ENCODE peak calls at places on chromosome 6, in six cellular contexts. T is adrenal gland, D is pancreas, K is GM23248, V is right atrium auricular region, X is OCI-LY7. P is an unnamed sample. For H3K4me1, the result is how much of the 10 kb centered on the place peaks cover.

GRCh38 chr6:11324453-11325023 is 92.1 kb upstream of the NEDD9 start:
- DNase-seq in T (no peak), D (no peak), K (no peak), V (no peak), X (no peak), P (no peak)

GRCh38 chr6:157834549-157834948 is 11.5 kb downstream of the SNX9 start:
- DNase-seq in V (no peak), X (no peak), D (no peak), K (no peak), T (no peak), P (no peak)

GRCh38 chr6:110233769-110234374 is 53.6 kb downstream of the CDC40 start:
- DNase-seq in K (peak), T (no peak), D (no peak), V (no peak), X (peak), P (no peak)

GRCh38 chr6:152170702-152171667 is 363.5 kb downstream of the ESR1 start:
- DNase-seq in T (peak), K (no peak), D (no peak), X (no peak), V (no peak), P (no peak)

GRCh38 chr6:90469906-90470305 is 117.0 kb downstream of the MAP3K7 start:
- DNase-seq in K (no peak), T (no peak), D (no peak), X (no peak), V (no peak), P (no peak)

GRCh38 chr6:19287928-19288327 is 549.2 kb upstream of the ID4 start:
- DNase-seq in V (no peak), X (no peak), D (no peak), K (no peak), T (no peak), P (no peak)

GRCh38 chr6:129670634-129671033 is 39.3 kb downstream of the ARHGAP18 start:
- DNase-seq in T (no peak), X (no peak), V (no peak), K (no peak), D (no peak), P (no peak)

GRCh38 chr6:74991573-74992332 is 214.1 kb downstream of the COL12A1 start:
- DNase-seq in V (no peak), D (no peak), X (no peak), K (peak), T (no peak), P (peak)

GRCh38 chr6:108805611-108806181 is 42.5 kb upstream of the ARMC2 start:
- DNase-seq in K (no peak), X (no peak), T (peak), V (no peak), D (no peak), P (no peak)

GRCh38 chr6:36414481-36414880 is 27.0 kb upstream of the ETV7 start:
- DNase-seq in D (no peak), K (peak), X (no peak), T (no peak), V (no peak), P (no peak)

GRCh38 chr6:35089216-35089934 is 51.8 kb downstream of the TCP11 start:
- DNase-seq in T (no peak), D (no peak), X (no peak), V (no peak), K (no peak), P (no peak)

GRCh38 chr6:163764565-163764964 is 350.0 kb downstream of the QKI start:
- DNase-seq in D (no peak), V (no peak), T (no peak), K (no peak), X (peak), P (peak)

GRCh38 chr6:45327956-45328522 is at the start of gene RUNX2:
- DNase-seq in X (no peak), T (no peak), V (no peak), K (peak), D (no peak), P (peak)

GRCh38 chr6:67131827-67132226 is 1424.8 kb upstream of the EYS start:
- DNase-seq in T (peak), V (no peak), X (no peak), K (no peak), D (no peak), P (no peak)

GRCh38 chr6:1170793-1171192 is 141.1 kb upstream of the FOXQ1 start:
- DNase-seq in T (no peak), K (no peak), X (no peak), V (no peak), D (peak), P (peak)

GRCh38 chr6:35213161-35213823 is 464 bp upstream of the SCUBE3 start:
- DNase-seq in T (no peak), X (no peak), V (no peak), D (no peak), K (peak), P (no peak)

GRCh38 chr6:71204741-71205140 is 83.9 kb upstream of the OGFRL1 start:
- DNase-seq in V (no peak), X (no peak), T (no peak), D (no peak), K (no peak), P (no peak)

GRCh38 chr6:133890941-133891813 is 2.3 kb downstream of the TCF21 start:
- DNase-seq in K (peak), T (no peak), X (no peak), V (no peak), D (no peak), P (no peak)

GRCh38 chr6:131290955-131291354 is 155.7 kb downstream of the AKAP7 start:
- DNase-seq in X (no peak), T (no peak), D (no peak), V (no peak), K (no peak), P (peak)

GRCh38 chr6:42978487-42978792 is 541 bp downstream of the PEX6 start:
- DNase-seq in D (peak), X (peak), T (peak), V (no peak), K (peak), P (peak)

GRCh38 chr6:127539292-127539691 is 20.2 kb upstream of the MTCL3 start:
- DNase-seq in T (no peak), K (peak), V (no peak), D (no peak), X (peak), P (no peak)

GRCh38 chr6:136508701-136509387 is 41.4 kb downstream of the MAP7 start:
- DNase-seq in K (no peak), T (no peak), V (no peak), D (no peak), X (no peak), P (no peak)

DNA sequence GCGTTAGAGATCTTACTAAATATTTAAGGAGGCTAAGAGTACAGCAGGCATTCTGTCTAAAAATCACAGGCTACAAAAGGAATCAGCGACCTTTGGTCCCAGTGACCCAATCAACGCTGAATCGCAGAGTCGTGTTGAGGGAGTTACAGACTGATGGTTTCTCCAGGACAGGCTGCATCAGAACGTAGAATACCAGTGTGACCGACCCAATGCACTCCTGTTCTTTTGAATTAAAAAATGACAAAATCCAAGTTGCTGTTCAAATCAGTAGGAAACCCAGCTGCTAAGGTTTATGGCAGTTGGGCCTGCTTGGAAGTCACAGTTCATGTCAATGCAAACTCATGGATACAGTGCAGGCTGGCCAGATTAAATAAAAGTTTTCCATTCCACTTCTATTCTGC is 155.8 kb upstream of the AFDN start:
- DNase-seq in X (no peak), T (no peak), V (no peak), D (no peak), K (no peak), P (no peak)
- H3K4me1 ChIP-seq in X (under half), T (under half), V (under half), D (under half), K (under half), P (under half)

GRCh38 chr6:143677891-143678737 is at the start of gene PHACTR2:
- DNase-seq in T (peak), D (peak), V (peak), K (peak), X (no peak), P (peak)

GRCh38 chr6:143676437-143677045 is 1.2 kb upstream of the PHACTR2 start:
- DNase-seq in V (no peak), X (no peak), T (no peak), D (no peak), K (peak), P (peak)

GRCh38 chr6:143678980-143679379 is 1.2 kb downstream of the PHACTR2 start:
- DNase-seq in K (no peak), T (no peak), V (no peak), X (no peak), D (no peak), P (peak)

GRCh38 chr6:143675946-143676345 is 1.8 kb upstream of the PHACTR2 start:
- DNase-seq in T (no peak), D (no peak), K (peak), X (no peak), V (no peak), P (no peak)

DNA sequence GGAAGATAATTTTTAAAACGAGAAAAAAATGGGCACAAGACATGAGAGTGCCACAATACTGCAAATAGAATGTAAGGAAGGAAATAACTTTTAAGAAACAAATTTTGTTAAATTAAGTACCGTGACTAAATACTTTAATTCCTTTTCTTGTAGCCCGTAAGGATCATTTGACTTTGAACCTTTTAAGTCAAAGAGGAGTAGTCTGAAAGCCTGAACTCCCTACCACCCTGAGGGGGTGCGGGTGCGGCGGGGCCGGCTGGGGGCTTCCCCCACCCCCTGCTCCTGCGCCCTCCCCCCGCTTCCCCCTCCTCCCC is 231 bp upstream of the PHACTR2 start:
- DNase-seq in T (no peak), V (no peak), D (no peak), X (no peak), K (no peak), P (no peak)
- H3K4me3 ChIP-seq in T (peak), V (peak), D (peak), X (no peak), K (peak), P (peak)

GRCh38 chr6:44257753-44258324 is 511 bp upstream of the SLC35B2 start:
- DNase-seq in V (no peak), T (no peak), X (no peak), K (no peak), D (no peak), P (no peak)
- H3K27ac ChIP-seq in V (peak), T (no peak), X (peak), K (peak), D (peak), P (peak)

GRCh38 chr6:16511723-16512584 is 249.3 kb downstream of the ATXN1 start:
- DNase-seq in T (no peak), D (peak), X (no peak), K (no peak), V (no peak), P (no peak)
- H3K4me1 ChIP-seq in T (under half), D (under half), X (under half), K (under half), V (under half), P (under half)

GRCh38 chr6:147040521-147040920 is 163.7 kb upstream of the STXBP5 start:
- DNase-seq in T (no peak), X (no peak), D (no peak), V (no peak), K (no peak), P (no peak)

GRCh38 chr6:147040041-147040440 is 164.2 kb upstream of the STXBP5 start:
- DNase-seq in T (no peak), V (no peak), X (no peak), D (no peak), K (peak), P (no peak)

GRCh38 chr6:147037881-147038280 is 166.3 kb upstream of the STXBP5 start:
- DNase-seq in D (no peak), X (no peak), K (no peak), V (no peak), T (no peak), P (no peak)

GRCh38 chr6:147033267-147033666 is 170.9 kb upstream of the STXBP5 start:
- DNase-seq in K (peak), T (no peak), X (no peak), D (no peak), V (no peak), P (peak)

DNA sequence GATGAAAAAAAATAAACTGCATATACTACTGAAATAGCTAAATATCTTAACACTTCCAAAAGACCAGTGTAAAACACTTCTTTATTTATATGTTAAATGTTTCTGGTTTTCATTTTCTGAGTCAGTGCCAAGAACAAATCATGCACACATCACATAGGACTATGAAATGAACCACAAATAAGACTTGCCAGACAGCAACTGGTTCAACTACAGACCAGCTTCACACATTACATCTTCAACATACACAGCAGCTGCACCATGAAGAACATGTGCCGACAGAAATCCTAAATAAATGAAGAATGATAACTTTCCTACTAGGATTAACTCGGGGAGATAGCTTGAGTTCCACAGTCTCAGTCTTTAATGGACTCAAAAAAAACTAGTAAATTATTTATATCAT is 168.3 kb upstream of the STXBP5 start:
- DNase-seq in T (no peak), D (no peak), X (no peak), V (no peak), K (no peak), P (peak)
- H3K4me3 ChIP-seq in T (no peak), D (no peak), X (no peak), V (no peak), K (no peak), P (no peak)